ENCODE peak calls at places on chromosomes 1 and 21, in eight cellular contexts. One of them, this sample, is unnamed.

GRCh38 chr1:32242341-32242851 is 4.6 kb upstream of the FAM167B start:
- DNase-seq in OCI-LY7: no peak
- DNase-seq in A549: peak; percentile 32
- DNase-seq in Right ventricle myocardium superior: peak; percentile 69
- DNase-seq in HFFc6: no peak
- DNase-seq in Calu3: no peak
- DNase-seq in fibroblast of mammary gland: no peak
- DNase-seq in naive thymus-derived CD8-positive, alpha-beta T cell: no peak
- DNase-seq in this sample: no peak

GRCh38 chr21:32719085-32719484 is 8.7 kb downstream of the SYNJ1 start:
- DNase-seq in Right ventricle myocardium superior: no peak
- DNase-seq in Calu3: peak; percentile 0
- DNase-seq in OCI-LY7: no peak
- DNase-seq in fibroblast of mammary gland: no peak
- DNase-seq in naive thymus-derived CD8-positive, alpha-beta T cell: no peak
- DNase-seq in A549: no peak
- DNase-seq in HFFc6: no peak
- DNase-seq in this sample: no peak

GRCh38 chr1:53615101-53615500 is 123.9 kb downstream of the GLIS1 start:
- DNase-seq in fibroblast of mammary gland: no peak
- DNase-seq in OCI-LY7: no peak
- DNase-seq in A549: no peak
- DNase-seq in naive thymus-derived CD8-positive, alpha-beta T cell: no peak
- DNase-seq in Right ventricle myocardium superior: no peak
- DNase-seq in Calu3: no peak
- DNase-seq in HFFc6: no peak
- DNase-seq in this sample: no peak

GRCh38 chr1:59391216-59392179 is 94.6 kb downstream of the FGGY start:
- DNase-seq in HFFc6: no peak
- DNase-seq in naive thymus-derived CD8-positive, alpha-beta T cell: no peak
- DNase-seq in fibroblast of mammary gland: no peak
- DNase-seq in Calu3: no peak
- DNase-seq in A549: no peak
- DNase-seq in OCI-LY7: no peak
- DNase-seq in Right ventricle myocardium superior: no peak
- DNase-seq in this sample: no peak

GRCh38 chr1:116697892-116698595 is 30.5 kb upstream of the IGSF3 start:
- DNase-seq in Right ventricle myocardium superior: no peak
- DNase-seq in Calu3: no peak
- DNase-seq in OCI-LY7: no peak
- DNase-seq in fibroblast of mammary gland: peak; percentile 78
- DNase-seq in naive thymus-derived CD8-positive, alpha-beta T cell: no peak
- DNase-seq in HFFc6: no peak
- DNase-seq in A549: no peak
- DNase-seq in this sample: no peak

GRCh38 chr1:220786337-220787068 is at the start of gene MTARC1:
- DNase-seq in OCI-LY7: no peak
- DNase-seq in fibroblast of mammary gland: peak; percentile 46
- DNase-seq in Calu3: peak; percentile 80
- DNase-seq in naive thymus-derived CD8-positive, alpha-beta T cell: no peak
- DNase-seq in Right ventricle myocardium superior: peak; percentile 88
- DNase-seq in HFFc6: peak; percentile 9
- DNase-seq in A549: peak; percentile 63
- DNase-seq in this sample: no peak

GRCh38 chr1:186303911-186304310 is 71.1 kb downstream of the TPR start:
- DNase-seq in Right ventricle myocardium superior: no peak
- DNase-seq in naive thymus-derived CD8-positive, alpha-beta T cell: peak; percentile 45
- DNase-seq in OCI-LY7: no peak
- DNase-seq in A549: no peak
- DNase-seq in HFFc6: no peak
- DNase-seq in fibroblast of mammary gland: no peak
- DNase-seq in Calu3: no peak
- DNase-seq in this sample: no peak

GRCh38 chr21:26124896-26125295 is 45.7 kb downstream of the APP start:
- DNase-seq in Calu3: no peak
- DNase-seq in A549: no peak
- DNase-seq in OCI-LY7: no peak
- DNase-seq in Right ventricle myocardium superior: no peak
- DNase-seq in naive thymus-derived CD8-positive, alpha-beta T cell: no peak
- DNase-seq in HFFc6: no peak
- DNase-seq in fibroblast of mammary gland: no peak
- DNase-seq in this sample: no peak

GRCh38 chr1:162899422-162900168 is 38.6 kb upstream of the CCDC190 start:
- DNase-seq in A549: no peak
- DNase-seq in Calu3: no peak
- DNase-seq in fibroblast of mammary gland: peak; percentile 86
- DNase-seq in OCI-LY7: no peak
- DNase-seq in Right ventricle myocardium superior: no peak
- DNase-seq in HFFc6: peak; percentile 95
- DNase-seq in naive thymus-derived CD8-positive, alpha-beta T cell: no peak
- DNase-seq in this sample: no peak

GRCh38 chr1:93615201-93616150 is 66.2 kb downstream of the BCAR3 start:
- DNase-seq in fibroblast of mammary gland: peak; percentile 96
- DNase-seq in A549: peak; percentile 69
- DNase-seq in Calu3: peak; percentile 54
- DNase-seq in naive thymus-derived CD8-positive, alpha-beta T cell: no peak
- DNase-seq in Right ventricle myocardium superior: no peak
- DNase-seq in HFFc6: peak; percentile 77
- DNase-seq in OCI-LY7: no peak
- DNase-seq in this sample: peak; percentile 46

GRCh38 chr21:38352536-38353219 is 95.9 kb downstream of the KCNJ15 start:
- DNase-seq in naive thymus-derived CD8-positive, alpha-beta T cell: peak; percentile 5
- DNase-seq in fibroblast of mammary gland: peak; percentile 86
- DNase-seq in Calu3: peak; percentile 75
- DNase-seq in OCI-LY7: no peak
- DNase-seq in A549: peak; percentile 71
- DNase-seq in Right ventricle myocardium superior: peak; percentile 53
- DNase-seq in HFFc6: peak; percentile 69
- DNase-seq in this sample: no peak

GRCh38 chr1:216075339-216075738 is 347.9 kb downstream of the USH2A start:
- DNase-seq in Right ventricle myocardium superior: no peak
- DNase-seq in HFFc6: peak; percentile 9
- DNase-seq in OCI-LY7: no peak
- DNase-seq in naive thymus-derived CD8-positive, alpha-beta T cell: no peak
- DNase-seq in Calu3: no peak
- DNase-seq in fibroblast of mammary gland: peak; percentile 13
- DNase-seq in A549: no peak
- DNase-seq in this sample: no peak

GRCh38 chr1:33763406-33763805 is 100.5 kb upstream of the HMGB4 start:
- DNase-seq in A549: no peak
- DNase-seq in naive thymus-derived CD8-positive, alpha-beta T cell: no peak
- DNase-seq in Right ventricle myocardium superior: no peak
- DNase-seq in HFFc6: peak; percentile 59
- DNase-seq in OCI-LY7: no peak
- DNase-seq in fibroblast of mammary gland: peak; percentile 83
- DNase-seq in Calu3: no peak
- DNase-seq in this sample: no peak

GRCh38 chr1:14136152-14136763 is 436.3 kb downstream of the PRDM2 start:
- DNase-seq in Right ventricle myocardium superior: no peak
- DNase-seq in OCI-LY7: no peak
- DNase-seq in A549: no peak
- DNase-seq in fibroblast of mammary gland: no peak
- DNase-seq in naive thymus-derived CD8-positive, alpha-beta T cell: no peak
- DNase-seq in HFFc6: no peak
- DNase-seq in Calu3: no peak
- DNase-seq in this sample: no peak

GRCh38 chr1:242055921-242056320 is 57.0 kb upstream of the MAP1LC3C start:
- DNase-seq in Right ventricle myocardium superior: no peak
- DNase-seq in OCI-LY7: no peak
- DNase-seq in Calu3: no peak
- DNase-seq in HFFc6: no peak
- DNase-seq in naive thymus-derived CD8-positive, alpha-beta T cell: no peak
- DNase-seq in fibroblast of mammary gland: peak; percentile 20
- DNase-seq in A549: no peak
- DNase-seq in this sample: peak; percentile 18

GRCh38 chr21:28521932-28522826 is 470.5 kb downstream of the LTN1 start:
- DNase-seq in naive thymus-derived CD8-positive, alpha-beta T cell: no peak
- DNase-seq in OCI-LY7: peak; percentile 39
- DNase-seq in HFFc6: peak; percentile 57
- DNase-seq in Calu3: peak; percentile 17
- DNase-seq in fibroblast of mammary gland: peak; percentile 82
- DNase-seq in A549: no peak
- DNase-seq in Right ventricle myocardium superior: no peak
- DNase-seq in this sample: no peak

GRCh38 chr21:39022901-39023693 is 160.2 kb downstream of the PSMG1 start:
- DNase-seq in naive thymus-derived CD8-positive, alpha-beta T cell: no peak
- DNase-seq in Right ventricle myocardium superior: peak; percentile 90
- DNase-seq in Calu3: no peak
- DNase-seq in A549: no peak
- DNase-seq in OCI-LY7: no peak
- DNase-seq in fibroblast of mammary gland: peak; percentile 40
- DNase-seq in HFFc6: no peak
- DNase-seq in this sample: no peak

GRCh38 chr1:234610061-234610581 is at the start of gene IRF2BP2:
- DNase-seq in HFFc6: peak; percentile 74
- DNase-seq in fibroblast of mammary gland: peak; percentile 75
- DNase-seq in Right ventricle myocardium superior: peak; percentile 92
- DNase-seq in naive thymus-derived CD8-positive, alpha-beta T cell: peak; percentile 82
- DNase-seq in OCI-LY7: peak; percentile 89
- DNase-seq in Calu3: peak; percentile 92
- DNase-seq in A549: peak; percentile 89
- DNase-seq in this sample: peak; percentile 89

GRCh38 chr21:42433946-42434551 is 30.3 kb downstream of the UBASH3A start:
- DNase-seq in fibroblast of mammary gland: no peak
- DNase-seq in Calu3: peak; percentile 54
- DNase-seq in HFFc6: no peak
- DNase-seq in A549: no peak
- DNase-seq in Right ventricle myocardium superior: no peak
- DNase-seq in naive thymus-derived CD8-positive, alpha-beta T cell: no peak
- DNase-seq in OCI-LY7: no peak
- DNase-seq in this sample: no peak

GRCh38 chr1:220363196-220363831 is 91.1 kb upstream of the RAB3GAP2 start:
- DNase-seq in Calu3: no peak
- DNase-seq in Right ventricle myocardium superior: no peak
- DNase-seq in HFFc6: no peak
- DNase-seq in fibroblast of mammary gland: peak; percentile 40
- DNase-seq in OCI-LY7: no peak
- DNase-seq in A549: no peak
- DNase-seq in naive thymus-derived CD8-positive, alpha-beta T cell: no peak
- DNase-seq in this sample: no peak

GRCh38 chr1:245715970-245716369 is 561.2 kb downstream of the KIF26B start:
- DNase-seq in HFFc6: peak; percentile 88
- DNase-seq in OCI-LY7: no peak
- DNase-seq in Calu3: peak; percentile 14
- DNase-seq in Right ventricle myocardium superior: no peak
- DNase-seq in naive thymus-derived CD8-positive, alpha-beta T cell: no peak
- DNase-seq in fibroblast of mammary gland: peak; percentile 90
- DNase-seq in A549: peak; percentile 25
- DNase-seq in this sample: no peak

GRCh38 chr1:151915066-151915686 is 5.9 kb upstream of the THEM4 start:
- DNase-seq in A549: no peak
- DNase-seq in Calu3: no peak
- DNase-seq in naive thymus-derived CD8-positive, alpha-beta T cell: no peak
- DNase-seq in OCI-LY7: no peak
- DNase-seq in HFFc6: no peak
- DNase-seq in Right ventricle myocardium superior: no peak
- DNase-seq in fibroblast of mammary gland: no peak
- DNase-seq in this sample: no peak

GRCh38 chr1:151508721-151509292 is 2.4 kb upstream of the CGN start:
- DNase-seq in naive thymus-derived CD8-positive, alpha-beta T cell: no peak
- DNase-seq in OCI-LY7: no peak
- DNase-seq in HFFc6: no peak
- DNase-seq in fibroblast of mammary gland: no peak
- DNase-seq in A549: peak; percentile 57
- DNase-seq in Right ventricle myocardium superior: no peak
- DNase-seq in Calu3: peak; percentile 85
- DNase-seq in this sample: no peak

GRCh38 chr1:184770176-184770575 is 15.5 kb upstream of the EDEM3 start:
- DNase-seq in Right ventricle myocardium superior: no peak
- DNase-seq in A549: no peak
- DNase-seq in naive thymus-derived CD8-positive, alpha-beta T cell: no peak
- DNase-seq in HFFc6: no peak
- DNase-seq in Calu3: no peak
- DNase-seq in fibroblast of mammary gland: no peak
- DNase-seq in OCI-LY7: no peak
- DNase-seq in this sample: no peak

GRCh38 chr1:93758842-93759515 is 77.3 kb upstream of the BCAR3 start:
- DNase-seq in Calu3: peak; percentile 51
- DNase-seq in fibroblast of mammary gland: peak; percentile 86
- DNase-seq in Right ventricle myocardium superior: peak; percentile 48
- DNase-seq in OCI-LY7: no peak
- DNase-seq in HFFc6: no peak
- DNase-seq in naive thymus-derived CD8-positive, alpha-beta T cell: peak; percentile 21
- DNase-seq in A549: peak; percentile 34
- DNase-seq in this sample: no peak

GRCh38 chr21:45471229-45472052 is 66.5 kb downstream of the COL18A1 start:
- DNase-seq in Right ventricle myocardium superior: no peak
- DNase-seq in naive thymus-derived CD8-positive, alpha-beta T cell: no peak
- DNase-seq in Calu3: peak; percentile 16
- DNase-seq in fibroblast of mammary gland: peak; percentile 94
- DNase-seq in OCI-LY7: no peak
- DNase-seq in A549: peak; percentile 18
- DNase-seq in HFFc6: peak; percentile 81
- DNase-seq in this sample: no peak

GRCh38 chr1:94069649-94070285 is 51.2 kb downstream of the ABCA4 start:
- DNase-seq in A549: peak; percentile 38
- DNase-seq in HFFc6: peak; percentile 47
- DNase-seq in Right ventricle myocardium superior: no peak
- DNase-seq in Calu3: no peak
- DNase-seq in fibroblast of mammary gland: no peak
- DNase-seq in OCI-LY7: no peak
- DNase-seq in naive thymus-derived CD8-positive, alpha-beta T cell: no peak
- DNase-seq in this sample: no peak

GRCh38 chr1:155104605-155105534 is 22.8 kb upstream of the EFNA1 start:
- DNase-seq in Calu3: no peak
- DNase-seq in HFFc6: no peak
- DNase-seq in fibroblast of mammary gland: no peak
- DNase-seq in naive thymus-derived CD8-positive, alpha-beta T cell: no peak
- DNase-seq in OCI-LY7: no peak
- DNase-seq in Right ventricle myocardium superior: no peak
- DNase-seq in A549: no peak
- DNase-seq in this sample: no peak

GRCh38 chr1:15412488-15412800 is 2.8 kb downstream of the EFHD2 start:
- DNase-seq in OCI-LY7: no peak
- DNase-seq in fibroblast of mammary gland: no peak
- DNase-seq in naive thymus-derived CD8-positive, alpha-beta T cell: no peak
- DNase-seq in Right ventricle myocardium superior: no peak
- DNase-seq in Calu3: no peak
- DNase-seq in A549: no peak
- DNase-seq in HFFc6: no peak
- DNase-seq in this sample: no peak

GRCh38 chr1:183073320-183073719 is 50.1 kb downstream of the LAMC1 start:
- DNase-seq in fibroblast of mammary gland: no peak
- DNase-seq in naive thymus-derived CD8-positive, alpha-beta T cell: no peak
- DNase-seq in Calu3: no peak
- DNase-seq in A549: no peak
- DNase-seq in OCI-LY7: no peak
- DNase-seq in HFFc6: no peak
- DNase-seq in Right ventricle myocardium superior: no peak
- DNase-seq in this sample: no peak

GRCh38 chr1:15343729-15344128 is 66.0 kb upstream of the EFHD2 start:
- DNase-seq in Right ventricle myocardium superior: peak; percentile 78
- DNase-seq in naive thymus-derived CD8-positive, alpha-beta T cell: no peak
- DNase-seq in Calu3: no peak
- DNase-seq in A549: no peak
- DNase-seq in OCI-LY7: no peak
- DNase-seq in HFFc6: no peak
- DNase-seq in fibroblast of mammary gland: no peak
- DNase-seq in this sample: no peak

GRCh38 chr1:83882906-83883305 is 116.0 kb downstream of the TTLL7 start:
- DNase-seq in Right ventricle myocardium superior: no peak
- DNase-seq in HFFc6: peak; percentile 52
- DNase-seq in naive thymus-derived CD8-positive, alpha-beta T cell: no peak
- DNase-seq in Calu3: peak; percentile 4
- DNase-seq in A549: peak; percentile 23
- DNase-seq in fibroblast of mammary gland: peak; percentile 85
- DNase-seq in OCI-LY7: peak; percentile 2
- DNase-seq in this sample: no peak

GRCh38 chr1:184407816-184408510 is 21.1 kb downstream of the C1orf21 start:
- DNase-seq in Calu3: no peak
- DNase-seq in HFFc6: no peak
- DNase-seq in naive thymus-derived CD8-positive, alpha-beta T cell: no peak
- DNase-seq in fibroblast of mammary gland: peak; percentile 33
- DNase-seq in A549: peak; percentile 41
- DNase-seq in OCI-LY7: no peak
- DNase-seq in Right ventricle myocardium superior: no peak
- DNase-seq in this sample: no peak

GRCh38 chr1:198494139-198494538 is 46.3 kb downstream of the ATP6V1G3 start:
- DNase-seq in Right ventricle myocardium superior: no peak
- DNase-seq in A549: no peak
- DNase-seq in OCI-LY7: no peak
- DNase-seq in HFFc6: no peak
- DNase-seq in fibroblast of mammary gland: no peak
- DNase-seq in naive thymus-derived CD8-positive, alpha-beta T cell: no peak
- DNase-seq in Calu3: no peak
- DNase-seq in this sample: no peak